ENCODE peak calls at places on chromosome 20, in five cellular contexts. X, K, M, Z and S are unnamed samples.
A peak's percentile ranks its signal among the peaks of the same experiment; 100 is the strongest.

GRCh38 chr20:16191496-16191895 is 381.8 kb downstream of the KIF16B start:
- DNase-seq in Z (no peak), K (no peak), M (no peak), X (no peak), S (no peak)

GRCh38 chr20:60345106-60345505 is 386.9 kb downstream of the CDH26 start:
- DNase-seq in K (no peak), M (no peak), X (no peak), Z (no peak), S (no peak)

GRCh38 chr20:43284481-43284880 is 94.8 kb upstream of the PTPRT start:
- DNase-seq in K (no peak), X (no peak), M (no peak), Z (no peak), S (no peak)

GRCh38 chr20:43838703-43839060 is 76.0 kb upstream of the TOX2 start:
- DNase-seq in K (no peak), Z (no peak), M (no peak), X (no peak), S (no peak)

GRCh38 chr20:31704225-31705119 is 18.2 kb downstream of the BCL2L1 start:
- DNase-seq in X (no peak), M (peak; percentile 65), K (no peak), Z (no peak), S (no peak)

GRCh38 chr20:4150095-4150492 is 134.7 kb upstream of the RNF24 start:
- DNase-seq in K (no peak), Z (no peak), M (peak; percentile 67), X (no peak), S (no peak)

GRCh38 chr20:40471261-40471629 is 217.8 kb downstream of the MAFB start:
- DNase-seq in K (no peak), Z (no peak), X (no peak), M (no peak), S (no peak)

GRCh38 chr20:60899320-60899719 is 352.7 kb upstream of the CDH4 start:
- DNase-seq in Z (no peak), X (no peak), K (no peak), M (no peak), S (no peak)

GRCh38 chr20:45842169-45842812 is 8.7 kb downstream of the SNX21 start:
- DNase-seq in X (no peak), Z (no peak), K (no peak), M (peak; percentile 56), S (no peak)